ENCODE peak calls at places on chromosome 10, in four cellular contexts. One of them, this sample, is unnamed.

GRCh38 chr10:23157239-23157661 is 34.9 kb upstream of the PTF1A start:
- DNase-seq in GM12865: peak; percentile 69
- DNase-seq in esophagus squamous epithelium: no peak
- DNase-seq in H9: no peak
- DNase-seq in this sample: no peak

GRCh38 chr10:73889014-73889413 is 14.7 kb upstream of the CAMK2G start:
- DNase-seq in GM12865: peak; percentile 75
- DNase-seq in H9: peak; percentile 59
- DNase-seq in esophagus squamous epithelium: no peak
- DNase-seq in this sample: no peak

GRCh38 chr10:53314856-53315255 is 542.3 kb upstream of the MBL2 start:
- DNase-seq in H9: no peak
- DNase-seq in GM12865: no peak
- DNase-seq in esophagus squamous epithelium: no peak
- DNase-seq in this sample: no peak

GRCh38 chr10:114306116-114306973 is 67.3 kb downstream of the VWA2 start:
- DNase-seq in H9: no peak
- DNase-seq in esophagus squamous epithelium: no peak
- DNase-seq in GM12865: no peak
- DNase-seq in this sample: peak; percentile 72

GRCh38 chr10:128035557-128035973 is 90.7 kb downstream of the MKI67 start:
- DNase-seq in esophagus squamous epithelium: no peak
- DNase-seq in GM12865: peak; percentile 53
- DNase-seq in H9: peak; percentile 82
- DNase-seq in this sample: no peak

GRCh38 chr10:29950391-29950790 is 109.0 kb downstream of the JCAD start:
- DNase-seq in esophagus squamous epithelium: no peak
- DNase-seq in GM12865: no peak
- DNase-seq in H9: no peak
- DNase-seq in this sample: no peak

GRCh38 chr10:127344346-127344745 is 148.0 kb upstream of the INSYN2A start:
- DNase-seq in GM12865: no peak
- DNase-seq in H9: no peak
- DNase-seq in esophagus squamous epithelium: no peak
- DNase-seq in this sample: no peak

GRCh38 chr10:100319736-100320135 is 10.3 kb downstream of the PKD2L1 start:
- DNase-seq in H9: no peak
- DNase-seq in esophagus squamous epithelium: no peak
- DNase-seq in GM12865: no peak
- DNase-seq in this sample: no peak

GRCh38 chr10:24716295-24716694 is 7.4 kb downstream of the ARHGAP21 start:
- DNase-seq in H9: no peak
- DNase-seq in GM12865: no peak
- DNase-seq in esophagus squamous epithelium: no peak
- DNase-seq in this sample: no peak

DNA sequence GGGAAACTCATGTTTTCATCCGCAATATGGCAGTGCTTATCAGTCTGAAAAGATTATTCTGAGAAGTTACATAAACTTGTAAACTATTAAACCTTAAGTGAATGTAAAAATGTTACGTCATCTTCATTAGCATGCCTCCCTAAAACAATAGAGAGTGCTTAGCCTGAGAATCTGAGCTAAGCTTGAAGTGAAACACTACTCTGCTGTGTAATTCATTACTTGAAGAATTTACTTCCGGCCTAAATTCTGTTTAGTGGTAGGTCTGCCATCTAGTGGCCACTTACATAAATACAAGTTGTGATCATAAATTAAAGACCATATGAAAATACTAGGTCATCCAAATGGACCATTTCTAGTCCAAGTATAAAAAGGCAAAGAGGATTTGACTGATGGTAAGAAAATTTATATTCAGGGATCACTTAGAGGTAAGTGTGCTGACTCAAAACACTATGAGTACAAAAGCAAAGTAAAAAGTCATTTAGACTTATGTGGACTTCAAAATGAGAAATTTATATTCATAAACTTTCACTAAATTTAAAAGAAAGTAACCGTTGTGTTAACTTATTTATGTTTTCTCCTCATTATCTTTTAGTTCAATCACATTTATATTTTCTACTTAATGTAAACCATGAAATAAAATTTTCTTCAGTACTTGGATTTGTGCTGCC is 745.1 kb upstream of the LRRTM3 start:
- DNase-seq in H9: no peak
- DNase-seq in GM12865: peak; percentile 74
- DNase-seq in esophagus squamous epithelium: no peak
- DNase-seq in this sample: no peak
- TF ChIP-seq CTCF in H9: peak; percentile 78
- TF ChIP-seq CTCF in GM12865: peak; percentile 43
- TF ChIP-seq CTCF in esophagus squamous epithelium: peak; percentile 59
- TF ChIP-seq CTCF in this sample: peak; percentile 51

GRCh38 chr10:33398796-33399195 is 64.3 kb upstream of the NRP1 start:
- DNase-seq in GM12865: no peak
- DNase-seq in esophagus squamous epithelium: no peak
- DNase-seq in H9: no peak
- DNase-seq in this sample: no peak
- TF ChIP-seq CTCF in GM12865: no peak
- TF ChIP-seq CTCF in esophagus squamous epithelium: no peak
- TF ChIP-seq CTCF in H9: no peak
- TF ChIP-seq CTCF in this sample: no peak

GRCh38 chr10:77801474-77802238 is 124.9 kb downstream of the DLG5 start:
- DNase-seq in H9: no peak
- DNase-seq in esophagus squamous epithelium: no peak
- DNase-seq in GM12865: peak; percentile 73
- DNase-seq in this sample: no peak
- TF ChIP-seq CTCF in H9: no peak
- TF ChIP-seq CTCF in esophagus squamous epithelium: no peak
- TF ChIP-seq CTCF in GM12865: no peak
- TF ChIP-seq CTCF in this sample: no peak

GRCh38 chr10:88289342-88289741 is 293.8 kb downstream of the RNLS start:
- DNase-seq in esophagus squamous epithelium: no peak
- DNase-seq in GM12865: no peak
- DNase-seq in H9: no peak
- DNase-seq in this sample: no peak

GRCh38 chr10:88293651-88294230 is 289.4 kb downstream of the RNLS start:
- DNase-seq in GM12865: no peak
- DNase-seq in esophagus squamous epithelium: no peak
- DNase-seq in H9: no peak
- DNase-seq in this sample: no peak

GRCh38 chr10:88292185-88292514 is 291.0 kb downstream of the RNLS start:
- DNase-seq in H9: no peak
- DNase-seq in GM12865: no peak
- DNase-seq in esophagus squamous epithelium: no peak
- DNase-seq in this sample: no peak

GRCh38 chr10:88293073-88293472 is 290.0 kb downstream of the RNLS start:
- DNase-seq in GM12865: peak; percentile 35
- DNase-seq in H9: no peak
- DNase-seq in esophagus squamous epithelium: no peak
- DNase-seq in this sample: no peak

DNA sequence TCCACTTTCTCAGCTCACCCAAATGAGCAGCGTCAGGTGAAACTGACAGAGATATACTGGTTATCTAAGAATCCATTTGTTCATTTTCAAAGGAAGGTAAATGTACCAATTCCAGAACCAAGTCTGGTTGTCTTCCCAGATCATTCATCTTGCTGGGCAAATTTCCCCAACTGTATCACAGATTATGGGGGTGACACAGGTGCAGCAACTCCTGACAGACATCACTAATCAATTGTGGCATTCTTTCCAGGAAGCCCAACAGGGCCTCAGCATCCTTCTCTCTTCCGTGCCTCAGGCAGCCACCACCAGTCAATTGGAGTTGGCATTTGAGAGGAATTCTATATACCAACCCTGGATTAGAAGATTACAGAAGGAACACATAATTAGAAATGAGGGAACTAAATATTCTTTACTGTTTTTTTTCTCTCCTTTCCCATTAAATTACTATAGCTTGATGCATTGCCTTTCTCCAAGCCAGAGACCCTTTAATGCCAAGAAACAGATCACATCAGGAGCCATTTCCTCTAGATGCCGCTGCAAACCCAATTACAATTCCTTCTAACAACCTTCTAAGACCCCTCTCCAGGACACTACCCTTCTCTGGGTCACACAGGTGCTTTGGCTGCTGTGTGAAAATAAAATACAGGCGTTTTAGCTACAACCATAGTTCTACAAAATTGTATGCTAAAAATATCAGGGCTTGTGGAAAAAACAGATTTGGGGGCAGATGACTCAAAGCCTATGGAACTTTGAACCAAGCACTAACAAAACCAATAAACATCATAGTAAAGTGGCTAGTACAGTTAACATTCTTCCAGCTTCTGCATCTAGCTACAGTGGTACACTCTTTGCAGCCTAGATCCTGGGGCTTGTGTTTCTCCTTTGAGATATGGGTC is 291.6 kb downstream of the RNLS start:
- DNase-seq in H9: no peak
- DNase-seq in esophagus squamous epithelium: no peak
- DNase-seq in GM12865: no peak
- DNase-seq in this sample: no peak
- TF ChIP-seq CTCF in H9: peak; percentile 15
- TF ChIP-seq CTCF in esophagus squamous epithelium: no peak
- TF ChIP-seq CTCF in GM12865: no peak
- TF ChIP-seq CTCF in this sample: no peak

GRCh38 chr10:91042069-91042468 is 121.2 kb upstream of the ANKRD1 start:
- DNase-seq in H9: no peak
- DNase-seq in GM12865: no peak
- DNase-seq in esophagus squamous epithelium: no peak
- DNase-seq in this sample: no peak
- TF ChIP-seq CTCF in H9: no peak
- TF ChIP-seq CTCF in GM12865: no peak
- TF ChIP-seq CTCF in esophagus squamous epithelium: no peak
- TF ChIP-seq CTCF in this sample: no peak

DNA sequence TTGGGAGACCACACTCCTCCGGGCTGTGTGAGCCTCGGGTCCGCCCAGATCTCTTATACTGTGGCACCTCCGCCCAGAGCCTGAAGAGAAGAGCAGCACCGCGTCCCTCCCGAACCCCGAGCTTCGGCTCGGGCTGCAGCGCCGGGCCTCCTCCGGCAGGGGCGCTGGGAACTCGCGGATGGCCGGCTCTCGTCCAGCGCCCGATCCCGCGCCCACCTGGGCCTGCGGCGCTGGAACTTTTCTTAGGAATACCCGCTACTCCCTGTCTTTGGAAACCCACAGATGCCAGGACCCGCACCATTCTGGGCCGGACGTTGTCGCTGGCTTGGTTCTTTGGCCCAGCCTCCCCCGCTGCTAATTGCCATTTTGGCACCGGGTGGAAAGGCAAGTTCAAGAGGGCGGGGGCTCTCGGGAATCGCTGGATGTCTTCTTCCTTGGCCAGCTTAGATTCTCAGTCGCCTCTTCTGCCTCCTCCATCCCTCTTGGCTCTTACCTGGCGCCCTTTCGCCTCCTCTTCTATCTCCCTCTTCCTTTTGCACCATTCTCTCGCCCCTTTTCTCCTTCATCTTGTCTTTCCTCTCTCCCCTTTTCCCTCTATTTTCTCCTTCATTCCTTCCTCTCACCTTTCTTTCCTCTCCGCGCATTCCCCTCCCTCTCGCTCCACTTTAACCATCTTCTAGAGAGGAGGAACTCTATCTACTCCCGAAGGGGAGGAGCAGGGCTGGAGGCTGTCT is 2.1 kb upstream of the SORCS3 start:
- DNase-seq in H9: peak; percentile 83
- DNase-seq in esophagus squamous epithelium: no peak
- DNase-seq in GM12865: no peak
- DNase-seq in this sample: no peak
- TF ChIP-seq CTCF in H9: peak; percentile 86
- TF ChIP-seq CTCF in esophagus squamous epithelium: peak; percentile 13
- TF ChIP-seq CTCF in GM12865: peak; percentile 38
- TF ChIP-seq CTCF in this sample: no peak

GRCh38 chr10:25933653-25934608 is at the start of gene MYO3A:
- DNase-seq in H9: peak; percentile 74
- DNase-seq in esophagus squamous epithelium: no peak
- DNase-seq in GM12865: no peak
- DNase-seq in this sample: no peak

DNA sequence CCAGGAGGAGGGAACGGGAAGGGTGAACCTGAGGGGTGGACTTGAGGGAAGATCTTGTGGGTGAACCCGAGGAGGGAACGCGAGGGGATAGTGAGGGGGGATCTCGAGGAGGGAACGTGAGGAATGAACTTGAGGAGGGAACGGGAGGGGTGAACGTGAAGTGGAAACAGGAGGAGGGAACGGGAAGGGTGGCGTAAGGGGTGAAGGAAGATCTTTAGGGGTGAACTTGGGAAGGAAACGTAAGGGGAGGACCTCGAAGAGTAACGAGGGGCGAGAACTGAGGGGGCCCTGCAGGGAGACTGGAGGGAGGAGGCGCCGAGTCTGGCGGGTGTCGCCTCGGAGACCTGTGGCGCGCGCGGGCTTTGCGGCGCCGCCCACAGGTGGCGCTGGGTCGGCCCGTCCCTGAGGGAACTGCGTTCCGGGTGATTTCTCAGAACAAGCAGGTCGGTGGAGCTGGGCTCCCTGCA is 677 bp downstream of the MYO3A start:
- DNase-seq in esophagus squamous epithelium: no peak
- DNase-seq in H9: peak; percentile 63
- DNase-seq in GM12865: peak; percentile 3
- DNase-seq in this sample: no peak
- TF ChIP-seq CTCF in esophagus squamous epithelium: no peak
- TF ChIP-seq CTCF in H9: peak; percentile 71
- TF ChIP-seq CTCF in GM12865: no peak
- TF ChIP-seq CTCF in this sample: peak; percentile 43

DNA sequence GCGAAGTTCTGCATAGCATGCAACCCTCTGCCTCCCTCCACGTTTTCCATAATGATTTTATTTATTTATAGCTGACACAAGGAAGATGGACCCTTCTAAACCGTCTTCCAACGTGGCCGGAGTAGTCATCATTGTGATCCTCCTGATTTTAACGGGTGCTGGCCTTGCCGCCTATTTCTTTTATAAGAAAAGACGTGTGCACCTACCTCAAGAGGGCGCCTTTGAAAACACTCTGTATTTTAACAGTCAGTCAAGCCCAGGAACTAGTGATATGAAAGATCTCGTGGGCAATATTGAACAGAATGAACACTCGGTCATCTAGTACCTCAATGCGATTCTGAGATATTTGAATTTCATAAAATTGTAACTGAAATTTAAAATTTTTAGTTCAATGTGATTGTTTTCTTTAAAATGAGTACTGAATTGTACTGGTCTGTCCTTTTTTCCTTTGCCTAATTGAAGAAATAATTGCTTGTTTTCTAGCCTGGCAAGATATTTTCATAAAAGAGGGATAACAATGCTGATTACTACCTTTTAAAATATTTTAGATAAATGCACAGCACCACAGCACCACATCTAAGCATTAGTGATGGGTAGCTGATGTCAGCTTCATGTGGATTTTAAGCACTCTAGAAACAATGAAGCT is 41.5 kb upstream of the SLC39A12 start:
- DNase-seq in GM12865: peak; percentile 59
- DNase-seq in esophagus squamous epithelium: no peak
- DNase-seq in H9: peak; percentile 37
- DNase-seq in this sample: no peak
- TF ChIP-seq CTCF in GM12865: peak; percentile 53
- TF ChIP-seq CTCF in esophagus squamous epithelium: peak; percentile 17
- TF ChIP-seq CTCF in H9: peak; percentile 75
- TF ChIP-seq CTCF in this sample: no peak

GRCh38 chr10:33155720-33156638 is 178.5 kb downstream of the NRP1 start:
- DNase-seq in H9: no peak
- DNase-seq in esophagus squamous epithelium: no peak
- DNase-seq in GM12865: peak; percentile 42
- DNase-seq in this sample: no peak
- TF ChIP-seq CTCF in H9: peak; percentile 74
- TF ChIP-seq CTCF in esophagus squamous epithelium: peak; percentile 65
- TF ChIP-seq CTCF in GM12865: peak; percentile 60
- TF ChIP-seq CTCF in this sample: no peak